ENCODE peak calls at places on chromosomes 6 and 20, in ten cellular contexts. A is T-cell; R is GM23248; B is activated CD8-positive, alpha-beta memory T cell treated with anti-CD3 and anti-CD28 coated beads for 1 hour; J is LoVo; Z is SJCRH30; I is progenitor cell of endocrine pancreas; Y is activated naive CD8-positive, alpha-beta T cell treated with anti-CD3 and anti-CD28 coated beads, Interleukin-2, amount 50 U/mL, for 24 hours; K is skeletal muscle cell; C is CD8-positive, alpha-beta T cell. X is an unnamed sample.

GRCh38 chr20:46348231-46348803 is 40.0 kb upstream of the CDH22 start:
- DNase-seq in A (no peak), R (peak), B (no peak), J (no peak), Z (no peak), I (no peak), Y (no peak), K (no peak), C (no peak), X (peak)

GRCh38 chr6:136052046-136052445 is 198.1 kb downstream of the MTFR2 start:
- DNase-seq in A (no peak), R (no peak), B (no peak), J (no peak), Z (no peak), I (no peak), Y (no peak), K (no peak), C (no peak), X (no peak)

GRCh38 chr6:150667977-150668716 is 68.5 kb downstream of the PLEKHG1 start:
- DNase-seq in A (no peak), R (peak), B (no peak), J (peak), Z (peak), I (peak), Y (no peak), K (peak), C (no peak), X (no peak)

GRCh38 chr20:62043131-62043914 is 22.4 kb downstream of the TAF4 start:
- DNase-seq in A (no peak), R (peak), B (no peak), J (no peak), Z (no peak), I (no peak), Y (no peak), K (no peak), C (no peak), X (no peak)

GRCh38 chr20:61185841-61186601 is 66.0 kb upstream of the CDH4 start:
- DNase-seq in A (no peak), R (peak), B (no peak), J (peak), Z (peak), I (no peak), Y (no peak), K (peak), C (no peak), X (no peak)

GRCh38 chr20:11917663-11918062 is at the start of gene BTBD3:
- DNase-seq in A (no peak), R (peak), B (no peak), J (no peak), Z (peak), I (no peak), Y (no peak), K (peak), C (no peak), X (no peak)

GRCh38 chr20:4814696-4815252 is 93.1 kb downstream of the PRND start:
- DNase-seq in A (peak), R (no peak), B (peak), J (no peak), Z (no peak), I (no peak), Y (peak), K (no peak), C (no peak), X (no peak)

GRCh38 chr6:114342086-114342825 is 567 bp downstream of the HS3ST5 start:
- DNase-seq in A (no peak), R (peak), B (no peak), J (no peak), Z (peak), I (peak), Y (no peak), K (no peak), C (no peak), X (peak)

GRCh38 chr6:33276864-33277662 is at the start of gene B3GALT4:
- DNase-seq in A (peak), R (peak), B (peak), J (peak), Z (peak), I (peak), Y (peak), K (no peak), C (peak), X (peak)

GRCh38 chr20:10800288-10800687 is 126.5 kb upstream of the JAG1 start:
- DNase-seq in A (no peak), R (no peak), B (no peak), J (no peak), Z (no peak), I (no peak), Y (no peak), K (no peak), C (no peak), X (no peak)

GRCh38 chr20:11216451-11217314 is 542.9 kb upstream of the JAG1 start:
- DNase-seq in A (no peak), R (peak), B (no peak), J (no peak), Z (no peak), I (no peak), Y (no peak), K (no peak), C (no peak), X (no peak)

GRCh38 chr6:128414943-128415342 is 105.5 kb downstream of the PTPRK start:
- DNase-seq in A (no peak), R (no peak), B (no peak), J (no peak), Z (no peak), I (no peak), Y (no peak), K (no peak), C (no peak), X (no peak)

GRCh38 chr20:51767018-51767866 is 948 bp downstream of the ATP9A start:
- DNase-seq in A (peak), R (peak), B (peak), J (peak), Z (no peak), I (peak), Y (peak), K (no peak), C (peak), X (peak)

GRCh38 chr6:44667226-44667625 is 279.7 kb downstream of the CDC5L start:
- DNase-seq in A (no peak), R (peak), B (no peak), J (peak), Z (peak), I (no peak), Y (no peak), K (peak), C (no peak), X (peak)

GRCh38 chr20:62581806-62582205 is 60.5 kb upstream of the SLCO4A1 start:
- DNase-seq in A (no peak), R (no peak), B (no peak), J (no peak), Z (no peak), I (no peak), Y (no peak), K (no peak), C (no peak), X (no peak)

GRCh38 chr6:18016133-18016532 is 28.7 kb upstream of the KIF13A start:
- DNase-seq in A (no peak), R (no peak), B (no peak), J (no peak), Z (no peak), I (no peak), Y (no peak), K (no peak), C (no peak), X (no peak)

GRCh38 chr6:4401408-4402367 is 266.3 kb upstream of the ECI2 start:
- DNase-seq in A (no peak), R (peak), B (no peak), J (peak), Z (no peak), I (no peak), Y (no peak), K (no peak), C (no peak), X (no peak)

GRCh38 chr6:14441371-14441781 is 323.8 kb downstream of the CD83 start:
- DNase-seq in A (no peak), R (peak), B (no peak), J (no peak), Z (no peak), I (no peak), Y (no peak), K (no peak), C (no peak), X (no peak)

GRCh38 chr6:80974579-80974978 is 777.9 kb downstream of the TENT5A start:
- DNase-seq in A (no peak), R (no peak), B (no peak), J (no peak), Z (no peak), I (no peak), Y (no peak), K (no peak), C (no peak), X (peak)

GRCh38 chr6:96917098-96917497 is 7.4 kb upstream of the KLHL32 start:
- DNase-seq in A (no peak), R (no peak), B (no peak), J (no peak), Z (no peak), I (no peak), Y (no peak), K (no peak), C (no peak), X (no peak)

GRCh38 chr6:37695857-37696219 is 1.8 kb downstream of the MDGA1 start:
- DNase-seq in A (no peak), R (peak), B (no peak), J (no peak), Z (no peak), I (no peak), Y (no peak), K (no peak), C (no peak), X (no peak)

GRCh38 chr20:1894471-1894950 is 696 bp upstream of the SIRPA start:
- DNase-seq in A (no peak), R (peak), B (no peak), J (no peak), Z (peak), I (peak), Y (no peak), K (peak), C (no peak), X (peak)

GRCh38 chr6:112946051-112946450 is 598.9 kb downstream of the RFPL4B start:
- DNase-seq in A (no peak), R (no peak), B (no peak), J (no peak), Z (no peak), I (no peak), Y (no peak), K (peak), C (no peak), X (no peak)

GRCh38 chr6:43308101-43308989 is at the start of gene CRIP3:
- DNase-seq in A (peak), R (peak), B (peak), J (no peak), Z (no peak), I (no peak), Y (peak), K (peak), C (no peak), X (peak)

GRCh38 chr20:64064145-64064698 is 1.2 kb downstream of the TCEA2 start:
- DNase-seq in A (no peak), R (peak), B (no peak), J (peak), Z (no peak), I (no peak), Y (no peak), K (no peak), C (no peak), X (no peak)

GRCh38 chr20:62413025-62413580 is 6.0 kb upstream of the CABLES2 start:
- DNase-seq in A (no peak), R (no peak), B (no peak), J (no peak), Z (no peak), I (no peak), Y (no peak), K (no peak), C (no peak), X (no peak)

GRCh38 chr6:16785496-16785895 is 24.2 kb upstream of the ATXN1 start:
- DNase-seq in A (no peak), R (no peak), B (no peak), J (no peak), Z (no peak), I (no peak), Y (no peak), K (no peak), C (no peak), X (no peak)

GRCh38 chr20:44222969-44223368 is 12.4 kb upstream of the OSER1 start:
- DNase-seq in A (no peak), R (no peak), B (no peak), J (no peak), Z (no peak), I (no peak), Y (no peak), K (no peak), C (no peak), X (peak)

GRCh38 chr6:156589281-156589680 is 187.9 kb upstream of the ARID1B start:
- DNase-seq in A (no peak), R (peak), B (no peak), J (peak), Z (no peak), I (no peak), Y (no peak), K (peak), C (no peak), X (no peak)

GRCh38 chr20:38612921-38613320 is 11.3 kb downstream of the ARHGAP40 start:
- DNase-seq in A (no peak), R (no peak), B (no peak), J (no peak), Z (no peak), I (no peak), Y (no peak), K (no peak), C (no peak), X (no peak)

GRCh38 chr6:70551566-70551965 is 15.2 kb upstream of the SDHAF4 start:
- DNase-seq in A (no peak), R (no peak), B (no peak), J (no peak), Z (no peak), I (no peak), Y (no peak), K (no peak), C (no peak), X (no peak)

GRCh38 chr6:31896856-31897611 is 464 bp downstream of the EHMT2 start:
- DNase-seq in A (no peak), R (peak), B (no peak), J (no peak), Z (no peak), I (no peak), Y (peak), K (no peak), C (no peak), X (peak)

X was measured in H9.